ENCODE peak calls at places on chromosomes 6 and 20, in four cellular contexts. E is PC-9, Z is epithelial cell of prostate, V is pancreas. K is an unnamed sample.

GRCh38 chr6:154522576-154522975 is 12.1 kb upstream of the CNKSR3 start:
- DNase-seq in E (no peak), V (no peak), Z (no peak), K (no peak)

GRCh38 chr6:96675617-96676016 is 112.7 kb downstream of the FHL5 start:
- DNase-seq in V (no peak), E (no peak), Z (no peak), K (no peak)

GRCh38 chr6:3408665-3409064 is 48.2 kb downstream of the SLC22A23 start:
- DNase-seq in V (no peak), Z (no peak), E (no peak), K (no peak)

GRCh38 chr6:11317885-11318771 is 85.7 kb upstream of the NEDD9 start:
- DNase-seq in Z (peak; percentile 99), V (peak; percentile 43), E (peak; percentile 84), K (no peak)

GRCh38 chr6:32796848-32797776 is 19.7 kb downstream of the HLA-DOB start:
- DNase-seq in E (peak; percentile 64), V (peak; percentile 52), Z (no peak), K (peak; percentile 64)

GRCh38 chr6:5673016-5673415 is 333.7 kb downstream of the NRN1 start:
- DNase-seq in E (no peak), V (no peak), Z (no peak), K (no peak)

GRCh38 chr6:81801489-81801888 is 49.0 kb upstream of the TENT5A start:
- DNase-seq in V (no peak), Z (no peak), E (no peak), K (no peak)

GRCh38 chr6:159633196-159633595 is 59.8 kb downstream of the SOD2 start:
- DNase-seq in Z (no peak), V (no peak), E (peak; percentile 4), K (no peak)

GRCh38 chr20:2652724-2653510 is 485 bp downstream of the NOP56 start:
- DNase-seq in Z (peak; percentile 3), E (no peak), V (no peak), K (peak; percentile 55)

GRCh38 chr20:38311100-38311499 is 7.1 kb downstream of the BPI start:
- DNase-seq in Z (no peak), E (no peak), V (no peak), K (no peak)

GRCh38 chr6:13787146-13787545 is 27.2 kb downstream of the MCUR1 start:
- DNase-seq in E (no peak), V (no peak), Z (no peak), K (no peak)

GRCh38 chr20:36472656-36473071 is 68.7 kb upstream of the MYL9 start:
- DNase-seq in Z (peak; percentile 26), V (no peak), E (peak; percentile 79), K (no peak)

GRCh38 chr6:27332692-27333641 is 20.9 kb upstream of the POM121L2 start:
- DNase-seq in Z (no peak), V (no peak), E (peak; percentile 62), K (no peak)

GRCh38 chr6:13813011-13813410 is 1.3 kb downstream of the MCUR1 start:
- DNase-seq in V (no peak), E (no peak), Z (no peak), K (no peak)

GRCh38 chr6:25180630-25181375 is 98.4 kb upstream of the CARMIL1 start:
- DNase-seq in V (no peak), E (no peak), Z (no peak), K (no peak)
- H3K27ac ChIP-seq in V (no peak overlapping the region), E (no peak overlapping the region), Z (no peak overlapping the region), K (no peak overlapping the region)

DNA sequence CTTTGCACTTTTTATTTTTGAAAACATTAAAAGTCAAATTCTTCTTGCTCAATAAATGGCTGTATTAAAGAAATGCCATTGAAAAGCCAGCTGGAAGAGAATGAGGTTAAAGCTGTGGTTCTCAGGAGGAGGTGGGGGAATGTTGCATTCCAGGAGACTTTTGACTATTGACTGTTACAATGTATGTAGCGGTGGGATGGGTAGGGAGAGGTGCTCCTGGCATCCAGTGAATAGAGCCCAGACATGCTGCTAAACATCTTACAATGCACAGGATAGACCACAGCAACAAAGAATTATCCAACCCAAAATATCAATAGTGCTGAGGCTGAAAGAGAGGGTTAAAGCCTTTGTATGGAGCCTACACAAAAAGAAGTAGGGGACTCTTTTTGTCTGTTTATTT is 295.9 kb downstream of the NKAIN2 start:
- DNase-seq in V (no peak), Z (no peak), E (no peak), K (no peak)
- H3K27ac ChIP-seq in V (no peak overlapping the region), Z (no peak overlapping the region), E (no peak overlapping the region), K (no peak overlapping the region)

GRCh38 chr6:33837070-33837469 is 33.3 kb upstream of the MLN start:
- DNase-seq in Z (no peak), E (no peak), V (no peak), K (no peak)

GRCh38 chr6:33840064-33840926 is 36.5 kb upstream of the MLN start:
- DNase-seq in V (no peak), Z (peak; percentile 93), E (peak; percentile 64), K (no peak)

GRCh38 chr6:33837971-33838665 is 34.3 kb upstream of the MLN start:
- DNase-seq in E (no peak), Z (no peak), V (no peak), K (no peak)

GRCh38 chr6:33839399-33840063 is 35.7 kb upstream of the MLN start:
- DNase-seq in Z (no peak), V (no peak), E (no peak), K (no peak)

DNA sequence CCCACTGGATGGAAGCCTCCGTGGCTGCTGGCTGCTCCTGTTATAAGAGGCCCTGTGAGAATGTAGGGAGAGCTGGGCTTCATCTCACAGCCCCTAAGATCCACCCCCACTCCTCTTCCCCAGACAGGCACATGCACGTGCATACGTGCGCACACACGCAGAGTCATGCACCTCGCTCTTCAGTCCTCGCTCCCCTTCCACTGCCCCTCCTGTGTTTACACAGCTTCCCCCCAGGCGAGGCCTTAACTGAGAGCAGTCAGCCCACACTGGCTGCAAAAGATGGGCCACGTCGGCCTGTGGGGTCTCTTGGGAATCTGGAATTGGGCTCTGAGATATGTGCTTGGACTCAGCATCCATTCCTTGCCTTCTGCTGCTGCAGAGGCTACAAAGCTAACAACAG is 35.2 kb upstream of the MLN start:
- DNase-seq in V (no peak), Z (no peak), E (no peak), K (no peak)
- H3K27ac ChIP-seq in V (no peak overlapping the region), Z (peak overlapping the region; percentile 94), E (peak overlapping the region; percentile 80), K (no peak overlapping the region)

DNA sequence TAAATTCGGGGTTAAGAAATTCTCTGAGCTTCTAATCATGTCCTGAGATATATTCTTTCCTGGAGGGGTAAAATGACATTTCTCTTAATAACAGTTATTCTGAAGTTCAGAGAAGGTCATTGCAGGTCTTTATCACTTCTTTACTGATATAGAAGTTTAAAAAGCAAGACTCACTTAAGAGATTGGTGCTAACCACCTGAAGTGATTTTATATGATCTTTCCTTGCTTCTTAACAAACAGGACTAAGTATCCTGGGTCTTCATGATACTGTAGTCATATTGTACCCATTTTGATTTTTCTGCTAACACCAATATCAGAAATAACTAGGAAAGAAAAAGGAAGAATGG is 39.3 kb upstream of the PRDM1 start:
- DNase-seq in Z (no peak), E (no peak), V (no peak), K (no peak)
- H3K27ac ChIP-seq in Z (no peak overlapping the region), E (no peak overlapping the region), V (no peak overlapping the region), K (no peak overlapping the region)

GRCh38 chr20:25378884-25379733 is 11.5 kb downstream of the ABHD12 start:
- DNase-seq in V (no peak), E (no peak), Z (no peak), K (no peak)

GRCh38 chr20:25376236-25376635 is 14.4 kb downstream of the ABHD12 start:
- DNase-seq in E (no peak), Z (no peak), V (no peak), K (no peak)

GRCh38 chr20:25374842-25375241 is 15.8 kb downstream of the ABHD12 start:
- DNase-seq in V (no peak), Z (no peak), E (no peak), K (no peak)

GRCh38 chr20:25378189-25378883 is 12.3 kb downstream of the ABHD12 start:
- DNase-seq in E (no peak), Z (no peak), V (no peak), K (no peak)

GRCh38 chr20:25376886-25377285 is 13.7 kb downstream of the ABHD12 start:
- DNase-seq in E (no peak), Z (no peak), V (no peak), K (no peak)
- H3K27ac ChIP-seq in E (no peak overlapping the region), Z (no peak overlapping the region), V (no peak overlapping the region), K (peak overlapping the region; percentile 91)

K was measured in substantia nigra.